ENCODE peak calls at places on chromosome 4, in eight cellular contexts. X is progenitor cell of endocrine pancreas, N is MCF 10A, W is colonic mucosa, A is H1, I is WTC11, K is GM12865, S is Calu3. O is an unnamed sample.
A peak's percentile ranks its signal among the peaks of the same experiment; 100 is the strongest.

GRCh38 chr4:89904524-89904923 is 9.9 kb downstream of the MMRN1 start:
- DNase-seq in W (no peak), N (no peak), I (no peak), X (no peak), K (no peak), S (no peak), A (no peak), O (no peak)

GRCh38 chr4:74934822-74935326 is 2.0 kb downstream of the PARM1 start:
- DNase-seq in N (no peak), I (no peak), A (no peak), S (no peak), K (no peak), W (no peak), X (no peak), O (no peak)

GRCh38 chr4:38567448-38567847 is 96.6 kb upstream of the KLF3 start:
- DNase-seq in A (no peak), W (no peak), X (no peak), K (no peak), I (no peak), N (no peak), S (no peak), O (no peak)

GRCh38 chr4:2837904-2838496 is 5.6 kb upstream of the ADD1 start:
- DNase-seq in N (no peak), X (no peak), A (no peak), S (no peak), K (peak; percentile 47), I (no peak), W (no peak), O (no peak)

GRCh38 chr4:163895369-163896005 is 401.0 kb downstream of the TMA16 start:
- DNase-seq in X (no peak), K (peak; percentile 6), A (no peak), S (no peak), I (no peak), W (no peak), N (no peak), O (no peak)

GRCh38 chr4:114264877-114265291 is 285.4 kb upstream of the ARSJ start:
- DNase-seq in A (no peak), N (peak; percentile 67), S (no peak), K (no peak), W (no peak), X (no peak), I (no peak), O (no peak)

GRCh38 chr4:71195932-71196331 is 142.9 kb upstream of the SLC4A4 start:
- DNase-seq in X (no peak), K (no peak), S (no peak), W (no peak), A (no peak), I (no peak), N (no peak), O (no peak)

GRCh38 chr4:166318810-166319525 is 445.9 kb downstream of the TLL1 start:
- DNase-seq in X (no peak), W (no peak), K (no peak), A (no peak), N (peak; percentile 59), S (no peak), I (no peak), O (no peak)

GRCh38 chr4:122003335-122003734 is 51.5 kb upstream of the TRPC3 start:
- DNase-seq in W (peak; percentile 38), A (peak; percentile 67), S (peak; percentile 9), N (peak; percentile 49), X (no peak), K (peak; percentile 73), I (peak; percentile 58), O (peak; percentile 34)

GRCh38 chr4:147863808-147864472 is 132.1 kb downstream of the ARHGAP10 start:
- DNase-seq in N (no peak), K (no peak), A (no peak), W (no peak), X (no peak), S (no peak), I (no peak), O (no peak)

GRCh38 chr4:951186-951585 is 18.9 kb downstream of the TMEM175 start:
- DNase-seq in K (no peak), I (no peak), A (no peak), W (no peak), X (no peak), N (no peak), S (no peak), O (no peak)

GRCh38 chr4:100190643-100191600 is 654 bp upstream of the DDIT4L start:
- DNase-seq in W (no peak), N (peak; percentile 9), I (no peak), S (no peak), A (peak; percentile 61), X (no peak), K (no peak), O (no peak)

GRCh38 chr4:168864831-168865541 is 145.1 kb downstream of the CBR4 start:
- DNase-seq in S (no peak), I (peak; percentile 42), X (no peak), K (no peak), A (no peak), W (no peak), N (no peak), O (no peak)

GRCh38 chr4:128582319-128582948 is 227.1 kb upstream of the JADE1 start:
- DNase-seq in W (no peak), X (no peak), N (no peak), K (no peak), I (no peak), S (no peak), A (no peak), O (no peak)

GRCh38 chr4:1370321-1371124 is 23.5 kb downstream of the UVSSA start:
- DNase-seq in X (no peak), I (peak; percentile 6), S (no peak), N (no peak), W (no peak), A (no peak), K (no peak), O (no peak)

GRCh38 chr4:82496349-82496748 is 65.4 kb downstream of the TMEM150C start:
- DNase-seq in W (no peak), I (no peak), X (no peak), K (no peak), N (no peak), S (no peak), A (no peak), O (no peak)

GRCh38 chr4:186881521-186882220 is 158.0 kb upstream of the FAT1 start:
- DNase-seq in I (no peak), N (peak; percentile 9), W (no peak), A (no peak), X (no peak), K (no peak), S (no peak), O (no peak)

GRCh38 chr4:1508161-1509160 is 102.2 kb upstream of the NKX1-1 start:
- DNase-seq in A (no peak), W (no peak), X (no peak), S (no peak), I (peak; percentile 19), N (no peak), K (no peak), O (no peak)

GRCh38 chr4:39514888-39515401 is 12.3 kb downstream of the UGDH start:
- DNase-seq in W (peak; percentile 85), K (no peak), N (peak; percentile 80), S (peak; percentile 17), X (no peak), A (no peak), I (no peak), O (no peak)

GRCh38 chr4:62410371-62411003 is 1210.4 kb downstream of the ADGRL3 start:
- DNase-seq in W (no peak), X (no peak), A (no peak), I (no peak), N (no peak), K (no peak), S (no peak), O (no peak)

GRCh38 chr4:62407534-62407933 is 1207.4 kb downstream of the ADGRL3 start:
- DNase-seq in W (no peak), A (no peak), N (no peak), X (no peak), I (no peak), S (no peak), K (no peak), O (no peak)

DNA sequence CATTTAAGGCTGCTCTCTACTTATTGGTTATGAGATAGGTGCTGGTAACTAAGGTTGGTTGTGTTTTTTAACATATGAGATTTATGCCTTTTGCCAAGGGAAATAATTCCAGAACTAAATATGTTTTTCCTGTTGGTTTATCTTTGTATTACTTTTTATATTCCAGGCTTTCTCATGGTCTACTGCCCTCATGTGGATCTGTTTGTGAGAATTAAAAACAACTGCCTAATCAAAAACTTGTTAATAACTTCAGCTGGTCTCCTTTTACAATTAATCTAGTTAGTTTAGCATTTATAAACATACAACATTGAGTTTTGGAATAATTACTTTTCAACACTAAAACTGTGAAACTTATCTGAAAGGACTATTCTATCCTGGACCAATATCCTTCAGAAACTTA is 1208.3 kb downstream of the ADGRL3 start:
- DNase-seq in A (no peak), N (peak; percentile 9), S (no peak), K (no peak), X (no peak), I (no peak), W (no peak), O (no peak)
- TF ChIP-seq CTCF in A (no peak), N (peak; percentile 28), S (no peak), K (no peak), X (no peak), I (no peak), W (no peak), O (no peak)

GRCh38 chr4:52253025-52253424 is 201.9 kb downstream of the SPATA18 start:
- DNase-seq in S (no peak), K (no peak), W (no peak), N (no peak), A (no peak), I (no peak), X (no peak), O (no peak)
- TF ChIP-seq CTCF in S (no peak), K (no peak), W (no peak), N (no peak), A (no peak), I (no peak), X (no peak), O (no peak)

DNA sequence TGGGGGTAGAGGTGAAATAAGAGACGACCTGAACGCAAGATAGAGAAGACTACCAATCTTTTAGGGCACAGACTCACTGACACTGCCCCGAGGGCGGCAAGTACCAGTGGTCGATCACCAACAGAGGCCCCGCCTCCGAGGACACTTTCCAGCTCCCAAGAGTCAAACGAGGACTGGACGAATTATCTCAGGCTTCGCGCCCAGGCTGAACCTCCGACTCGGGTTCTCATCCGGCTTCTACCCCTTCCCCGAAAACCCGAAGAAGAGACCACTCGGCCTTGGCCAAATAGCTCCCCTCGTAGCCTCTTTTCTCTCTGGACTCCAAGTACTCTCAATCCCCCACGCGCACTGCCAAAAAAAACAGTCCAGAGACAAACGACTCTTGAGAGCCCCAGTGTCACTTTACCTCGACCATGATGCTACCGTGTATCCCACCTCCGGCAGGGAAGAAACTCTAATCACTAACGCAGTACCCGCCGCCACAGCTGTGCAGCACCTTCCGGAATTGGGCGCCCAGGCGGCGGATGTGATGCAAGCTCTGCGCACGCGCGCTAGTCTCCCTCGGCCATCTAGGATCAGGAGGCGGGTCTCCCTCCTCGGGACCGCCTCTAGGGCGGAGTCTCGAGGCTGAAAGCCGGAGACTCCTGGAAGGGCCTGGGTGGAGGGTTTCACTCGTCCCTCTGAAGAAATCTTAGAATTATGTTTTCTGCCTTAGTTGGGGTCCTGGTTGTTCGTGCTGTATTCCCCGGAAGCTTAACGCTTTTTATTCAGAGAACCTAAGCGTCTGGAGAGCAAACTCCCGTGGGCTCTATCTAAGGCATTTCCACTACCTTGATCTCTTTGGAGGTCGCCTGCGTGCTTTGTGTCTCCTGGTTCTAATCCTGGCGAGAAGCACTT is at the start of gene PLRG1:
- DNase-seq in W (peak; percentile 97), A (peak; percentile 96), N (peak; percentile 96), X (peak; percentile 95), S (peak; percentile 91), I (peak; percentile 96), K (peak; percentile 96), O (peak; percentile 93)
- TF ChIP-seq CTCF in W (no peak), A (no peak), N (no peak), X (no peak), S (no peak), I (no peak), K (no peak), O (no peak)

GRCh38 chr4:73311428-73311827 is 52.8 kb upstream of the ANKRD17 start:
- DNase-seq in N (peak; percentile 26), S (no peak), X (no peak), K (peak; percentile 7), A (no peak), I (no peak), W (no peak), O (no peak)
- TF ChIP-seq CTCF in N (peak; percentile 31), S (no peak), X (peak; percentile 56), K (peak; percentile 13), A (no peak), I (no peak), W (no peak), O (no peak)